ENCODE peak calls at places on chromosomes 5 and 9, in five cellular contexts. N is SW 1271; P is caudate nucleus; I is stimulated activated CD8-positive, alpha-beta memory T cell treated with anti-CD3 and anti-CD28 coated beads, Interleukin-2, amount 100 ng/mL, for 48 hours; S is activated T-cell treated with anti-CD3 and anti-CD28 coated beads for 1 hour. M is an unnamed sample.

GRCh38 chr9:132006657-132007370 is 72.9 kb downstream of the MED27 start:
- DNase-seq in N (no peak), P (no peak), I (peak), S (no peak), M (no peak)

GRCh38 chr5:177291735-177292134 is 11.8 kb downstream of the RAB24 start:
- DNase-seq in N (no peak), P (no peak), I (no peak), S (no peak), M (no peak)

GRCh38 chr5:116872486-116872885 is 297.9 kb upstream of the SEMA6A start:
- DNase-seq in N (no peak), P (no peak), I (no peak), S (no peak), M (no peak)

GRCh38 chr9:22026696-22027095 is 17.6 kb upstream of the CDKN2B start:
- DNase-seq in N (no peak), P (no peak), I (no peak), S (no peak), M (no peak)

GRCh38 chr9:68717554-68718453 is 12.8 kb downstream of the PIP5K1B start:
- DNase-seq in N (no peak), P (no peak), I (no peak), S (no peak), M (no peak)

GRCh38 chr5:10338996-10339903 is 14.2 kb upstream of the MARCHF6 start:
- DNase-seq in N (no peak), P (peak), I (no peak), S (no peak), M (peak)

GRCh38 chr9:3467593-3468219 is 58.1 kb downstream of the RFX3 start:
- DNase-seq in N (peak), P (peak), I (peak), S (peak), M (peak)

GRCh38 chr9:30140415-30140814 is 2244.0 kb upstream of the ACO1 start:
- DNase-seq in N (no peak), P (no peak), I (no peak), S (no peak), M (no peak)

GRCh38 chr5:137086289-137086838 is 412.8 kb downstream of the SPOCK1 start:
- DNase-seq in N (no peak), P (no peak), I (no peak), S (no peak), M (no peak)

GRCh38 chr5:147084702-147085101 is 150.1 kb upstream of the STK32A start:
- DNase-seq in N (no peak), P (peak), I (no peak), S (no peak), M (peak)

GRCh38 chr5:13189532-13189931 is 755.0 kb downstream of the DNAH5 start:
- DNase-seq in N (no peak), P (no peak), I (no peak), S (no peak), M (no peak)

GRCh38 chr9:13491493-13492424 is 212.3 kb upstream of the MPDZ start:
- DNase-seq in N (no peak), P (no peak), I (no peak), S (no peak), M (no peak)

M was measured in hippocampal formation.